ENCODE peak calls at places on chromosomes 1 and 21, in four cellular contexts. P is K562, M is A549, V is GM12878. H is an unnamed sample.

GRCh38 chr1:205073511-205073910 is 10.7 kb downstream of the TMEM81 start:
- DNase-seq in V (no peak), M (no peak), P (no peak), H (no peak)

GRCh38 chr21:45562965-45563364 is 20.7 kb upstream of the SLC19A1 start:
- DNase-seq in P (no peak), M (no peak), V (no peak), H (peak)

GRCh38 chr1:196608401-196609113 is at the start of gene KCNT2:
- DNase-seq in P (peak), V (no peak), M (peak), H (peak)

GRCh38 chr1:114956570-114956969 is 73.1 kb upstream of the TSHB start:
- DNase-seq in M (peak), P (no peak), V (no peak), H (no peak)

GRCh38 chr21:31132574-31133242 is 94.4 kb upstream of the KRTAP19-8 start:
- DNase-seq in M (no peak), P (no peak), V (peak), H (peak)

GRCh38 chr1:193283026-193283425 is 96.6 kb upstream of the B3GALT2 start:
- DNase-seq in P (no peak), M (no peak), V (no peak), H (peak)

GRCh38 chr1:67441739-67442286 is 11.6 kb upstream of the SERBP1 start:
- DNase-seq in V (no peak), P (no peak), M (no peak), H (no peak)

GRCh38 chr21:28516996-28517592 is 475.6 kb downstream of the LTN1 start:
- DNase-seq in M (peak), V (peak), P (no peak), H (no peak)

GRCh38 chr1:55420866-55421265 is 205.7 kb upstream of the USP24 start:
- DNase-seq in P (no peak), M (no peak), V (no peak), H (peak)

DNA sequence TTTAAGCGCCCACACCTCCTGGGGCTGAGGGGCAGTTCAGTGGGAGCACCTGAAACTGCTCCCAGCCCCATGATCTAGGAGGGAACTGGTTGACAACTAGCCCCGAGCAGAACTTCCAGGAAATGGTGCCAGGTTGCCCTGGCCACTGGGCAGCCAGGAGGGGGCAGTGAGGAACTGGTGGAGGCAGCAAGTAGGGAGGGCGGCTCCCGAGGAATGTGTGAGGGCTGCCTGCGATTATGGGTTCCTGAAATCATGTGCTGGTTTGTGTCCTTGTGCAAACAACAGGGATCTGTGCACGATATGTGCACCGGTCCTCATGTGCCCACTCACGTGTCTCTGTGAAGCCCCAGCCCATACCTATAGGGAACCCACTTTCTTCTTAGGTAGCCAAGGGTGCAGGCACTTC is 9.9 kb downstream of the GPR3 start:
- DNase-seq in V (no peak), P (no peak), M (peak), H (peak)
- TF ChIP-seq ELK1 in V (no peak), P (no peak), M (no peak), H (no peak)

GRCh38 chr1:222928212-222928611 is 113.4 kb downstream of the DISP1 start:
- DNase-seq in M (peak), P (no peak), V (no peak), H (peak)
- TF ChIP-seq ELK1 in M (no peak), P (no peak), V (no peak), H (no peak)

GRCh38 chr21:25342811-25343210 is 264.5 kb downstream of the MRPL39 start:
- DNase-seq in P (no peak), V (no peak), M (no peak), H (peak)
- TF ChIP-seq ELK1 in P (no peak), V (no peak), M (no peak), H (no peak)

DNA sequence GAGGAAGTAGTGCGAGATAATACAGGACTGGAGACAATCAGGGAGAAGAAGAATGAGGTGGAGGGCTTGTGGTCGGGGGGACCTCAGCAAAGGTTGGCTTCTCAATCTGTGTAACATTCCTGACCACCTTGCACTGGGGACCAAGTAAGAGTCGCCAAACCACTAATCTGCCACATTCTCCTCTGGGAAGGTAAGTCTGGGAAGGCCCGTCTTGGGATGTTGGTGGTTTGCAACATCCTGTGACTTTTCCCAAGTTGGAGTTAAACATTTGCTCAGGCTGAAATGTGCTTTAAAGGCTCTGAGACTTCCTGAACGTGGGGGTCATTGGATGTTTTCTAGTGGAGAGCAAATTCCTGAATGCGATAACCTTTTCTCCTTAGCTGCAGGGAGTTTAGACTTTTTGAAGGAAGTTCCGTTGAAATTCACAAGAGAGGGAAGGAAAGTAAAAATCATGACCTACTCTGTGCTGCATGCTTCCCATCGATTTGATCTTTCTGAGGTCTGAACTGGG is 325.9 kb downstream of the RPS6KC1 start:
- DNase-seq in V (no peak), M (no peak), P (no peak), H (no peak)
- TF ChIP-seq ELK1 in V (no peak), M (no peak), P (no peak), H (no peak)

GRCh38 chr1:7008975-7009740 is 223.9 kb downstream of the CAMTA1 start:
- DNase-seq in V (no peak), M (no peak), P (no peak), H (no peak)
- TF ChIP-seq ELK1 in V (no peak), M (no peak), P (no peak), H (no peak)

H was measured in IMR-90.